ENCODE peak calls at places on chromosome 6, in seven cellular contexts. U is stimulated activated naive B cell treated with anti-CD40 and anti-IgM and Interleukin-4, amounts not matched to agents 10 μg/mL and 1 μg/mL and 100 μg/mL, for 72 hours; K is ureter; H is skeletal muscle cell; M is gastrocnemius medialis; J is renal cortical epithelial cell; A is naive thymus-derived CD8-positive, alpha-beta T cell. E is an unnamed sample.

GRCh38 chr6:160141001-160141726 is 19.5 kb downstream of the SLC22A1 start:
- DNase-seq in K (no peak), U (no peak), H (peak; percentile 73), A (no peak), M (no peak), J (peak; percentile 69), E (peak; percentile 25)

GRCh38 chr6:138817799-138818198 is 21.9 kb downstream of the ECT2L start:
- DNase-seq in A (no peak), U (peak; percentile 73), M (no peak), J (peak; percentile 89), H (peak; percentile 65), K (peak; percentile 92), E (peak; percentile 8)

GRCh38 chr6:166301611-166302529 is 6.3 kb downstream of the PRR18 start:
- DNase-seq in J (no peak), U (no peak), H (no peak), K (no peak), M (no peak), A (no peak), E (no peak)

GRCh38 chr6:17450825-17451224 is 57.4 kb downstream of the CAP2 start:
- DNase-seq in M (no peak), J (no peak), K (no peak), U (no peak), A (no peak), H (no peak), E (no peak)

GRCh38 chr6:1622851-1623768 is 13.4 kb downstream of the FOXC1 start:
- DNase-seq in M (no peak), J (no peak), A (no peak), H (no peak), K (no peak), U (no peak), E (peak; percentile 47)

GRCh38 chr6:159983641-159984080 is 14.8 kb downstream of the IGF2R start:
- DNase-seq in M (no peak), K (no peak), A (no peak), J (no peak), H (no peak), U (no peak), E (no peak)

GRCh38 chr6:56040271-56040670 is 164.9 kb upstream of the BMP5 start:
- DNase-seq in A (no peak), K (no peak), J (peak; percentile 59), M (no peak), U (no peak), H (peak; percentile 61), E (peak; percentile 18)

GRCh38 chr6:120871416-120872261 is 462.6 kb downstream of the TBC1D32 start:
- DNase-seq in U (no peak), H (no peak), A (no peak), M (no peak), K (no peak), J (no peak), E (no peak)

GRCh38 chr6:16130932-16131387 is 2.1 kb downstream of the MYLIP start:
- DNase-seq in J (peak; percentile 88), K (no peak), U (peak; percentile 28), H (peak; percentile 56), A (peak; percentile 38), M (peak; percentile 65), E (peak; percentile 44)

GRCh38 chr6:133241088-133241900 is at the start of gene EYA4:
- DNase-seq in H (no peak), J (no peak), U (peak; percentile 4), M (peak; percentile 76), K (no peak), A (no peak), E (peak; percentile 12)

GRCh38 chr6:125927761-125928160 is 28.8 kb upstream of the HINT3 start:
- DNase-seq in M (no peak), J (no peak), K (no peak), U (no peak), H (no peak), A (no peak), E (no peak)

GRCh38 chr6:10316327-10316726 is 98.5 kb downstream of the TFAP2A start:
- DNase-seq in J (no peak), A (no peak), U (no peak), H (no peak), K (peak; percentile 49), M (no peak), E (no peak)

GRCh38 chr6:21150644-21151043 is 442.9 kb upstream of the SOX4 start:
- DNase-seq in A (no peak), K (no peak), M (no peak), H (no peak), J (no peak), U (no peak), E (no peak)

GRCh38 chr6:136592930-136593673 is 42.9 kb upstream of the MAP7 start:
- DNase-seq in U (no peak), M (no peak), A (no peak), J (peak; percentile 77), H (peak; percentile 56), K (no peak), E (peak; percentile 49)

GRCh38 chr6:146950351-146950835 is 253.8 kb upstream of the STXBP5 start:
- DNase-seq in K (no peak), J (peak; percentile 65), H (no peak), A (no peak), U (no peak), M (no peak), E (no peak)

GRCh38 chr6:3825331-3825831 is 23.8 kb upstream of the FAM50B start:
- DNase-seq in A (no peak), J (peak; percentile 29), U (no peak), K (no peak), H (no peak), M (peak; percentile 72), E (no peak)

GRCh38 chr6:96542702-96543101 is 20.2 kb upstream of the FHL5 start:
- DNase-seq in J (no peak), A (no peak), M (no peak), K (no peak), U (no peak), H (no peak), E (no peak)

GRCh38 chr6:25788305-25788922 is 33.9 kb downstream of the SLC17A4 start:
- DNase-seq in K (no peak), J (peak; percentile 41), H (peak; percentile 2), U (no peak), A (peak; percentile 14), M (no peak), E (peak; percentile 33)

GRCh38 chr6:18047406-18047805 is 60.0 kb upstream of the KIF13A start:
- DNase-seq in H (peak; percentile 31), A (no peak), U (no peak), M (no peak), K (peak; percentile 10), J (no peak), E (no peak)

GRCh38 chr6:4164043-4164442 is 28.7 kb upstream of the ECI2 start:
- DNase-seq in J (no peak), H (no peak), A (no peak), U (no peak), M (no peak), K (no peak), E (no peak)

GRCh38 chr6:16200231-16200941 is 38.0 kb upstream of the GMPR start:
- DNase-seq in A (no peak), J (peak; percentile 40), K (no peak), M (no peak), H (no peak), U (no peak), E (no peak)

GRCh38 chr6:125598422-125598821 is 151.0 kb upstream of the HEY2 start:
- DNase-seq in H (peak; percentile 67), M (peak; percentile 95), K (no peak), U (no peak), J (peak; percentile 89), A (no peak), E (no peak)